ENCODE peak calls at places on chromosome 19, in six cellular contexts. B, N, T, R, A and Y are unnamed samples.

GRCh38 chr19:17183271-17183757 is 31.8 kb upstream of the USE1 start:
- DNase-seq in B (peak; percentile 25), T (no peak), A (no peak), R (no peak), N (no peak), Y (no peak)

GRCh38 chr19:3608750-3609322 is 2.2 kb upstream of the TBXA2R start:
- DNase-seq in N (no peak), A (no peak), T (no peak), B (no peak), R (no peak), Y (no peak)

GRCh38 chr19:17246681-17247425 is 1.1 kb upstream of the NR2F6 start:
- DNase-seq in A (no peak), N (no peak), R (no peak), T (no peak), B (no peak), Y (no peak)

GRCh38 chr19:42552086-42553065 is 24.1 kb upstream of the CEACAM1 start:
- DNase-seq in T (no peak), B (no peak), N (no peak), R (no peak), A (no peak), Y (no peak)

GRCh38 chr19:12695997-12696365 is 450 bp downstream of the FBXW9 start:
- DNase-seq in A (no peak), R (no peak), B (no peak), T (no peak), N (peak; percentile 23), Y (no peak)

GRCh38 chr19:38900220-38900629 is 456 bp downstream of the NFKBIB start:
- DNase-seq in B (no peak), A (no peak), T (no peak), R (no peak), N (peak; percentile 64), Y (no peak)

GRCh38 chr19:10975374-10976036 is 14.7 kb downstream of the SMARCA4 start:
- DNase-seq in N (no peak), B (no peak), A (no peak), T (no peak), R (no peak), Y (no peak)

GRCh38 chr19:40802300-40803169 is 3.5 kb downstream of the EGLN2 start:
- DNase-seq in B (no peak), N (no peak), A (no peak), R (no peak), T (no peak), Y (no peak)

GRCh38 chr19:56156768-56157167 is 15.7 kb downstream of the ZNF444 start:
- DNase-seq in R (no peak), B (no peak), A (no peak), T (no peak), N (no peak), Y (no peak)

GRCh38 chr19:39038098-39038497 is 5.7 kb upstream of the FBXO27 start:
- DNase-seq in R (peak; percentile 32), T (no peak), A (peak; percentile 42), N (peak; percentile 60), B (peak; percentile 81), Y (no peak)

GRCh38 chr19:17406887-17407196 is 1.4 kb upstream of the BST2 start:
- DNase-seq in N (no peak), B (no peak), A (no peak), R (no peak), T (no peak), Y (no peak)

GRCh38 chr19:33388817-33389573 is 15.5 kb downstream of the CEBPG start:
- DNase-seq in T (no peak), B (no peak), N (no peak), A (no peak), R (no peak), Y (peak; percentile 68)

GRCh38 chr19:45947926-45948325 is 25.7 kb downstream of the NOVA2 start:
- DNase-seq in R (no peak), A (no peak), N (no peak), T (no peak), B (no peak), Y (no peak)

GRCh38 chr19:38288127-38288855 is 15.8 kb upstream of the C19orf33 start:
- DNase-seq in R (no peak), A (no peak), B (no peak), T (no peak), N (no peak), Y (no peak)

GRCh38 chr19:55540619-55541018 is 3.7 kb upstream of the SBK2 start:
- DNase-seq in T (no peak), A (no peak), B (no peak), R (no peak), N (no peak), Y (no peak)

GRCh38 chr19:4144666-4145261 is 8.7 kb upstream of the CREB3L3 start:
- DNase-seq in B (no peak), A (no peak), N (peak; percentile 36), T (no peak), R (no peak), Y (no peak)

GRCh38 chr19:35856546-35857149 is at the start of gene KIRREL2:
- DNase-seq in R (no peak), A (no peak), B (peak; percentile 48), T (no peak), N (no peak), Y (no peak)

GRCh38 chr19:18414504-18415176 is 4.6 kb upstream of the SSBP4 start:
- DNase-seq in B (no peak), R (no peak), T (no peak), A (no peak), N (no peak), Y (no peak)
- H3K27ac ChIP-seq in B (no peak overlapping the region), R (peak overlapping the region; percentile 92), T (peak overlapping the region; percentile 96), A (peak overlapping the region; percentile 78), N (peak overlapping the region; percentile 86), Y (peak overlapping the region; percentile 96)

GRCh38 chr19:799076-799881 is 2.0 kb downstream of the PTBP1 start:
- DNase-seq in A (no peak), T (no peak), R (no peak), N (no peak), B (peak; percentile 78), Y (no peak)
- H3K27ac ChIP-seq in A (no peak overlapping the region), T (no peak overlapping the region), R (peak overlapping the region; percentile 98), N (peak overlapping the region; percentile 99), B (peak overlapping the region; percentile 98), Y (no peak overlapping the region)

GRCh38 chr19:57807541-57807940 is 7.2 kb downstream of the ZNF552 start:
- DNase-seq in N (no peak), A (no peak), B (no peak), T (no peak), R (no peak), Y (no peak)

GRCh38 chr19:57803265-57803593 is 11.5 kb downstream of the ZNF552 start:
- DNase-seq in R (no peak), B (no peak), N (no peak), T (no peak), A (no peak), Y (no peak)

GRCh38 chr19:57802269-57802668 is 12.4 kb downstream of the ZNF552 start:
- DNase-seq in A (no peak), B (peak; percentile 60), T (no peak), R (no peak), N (no peak), Y (no peak)

GRCh38 chr19:57800696-57801095 is 14.0 kb downstream of the ZNF552 start:
- DNase-seq in B (peak; percentile 34), R (no peak), N (no peak), T (no peak), A (no peak), Y (no peak)

DNA sequence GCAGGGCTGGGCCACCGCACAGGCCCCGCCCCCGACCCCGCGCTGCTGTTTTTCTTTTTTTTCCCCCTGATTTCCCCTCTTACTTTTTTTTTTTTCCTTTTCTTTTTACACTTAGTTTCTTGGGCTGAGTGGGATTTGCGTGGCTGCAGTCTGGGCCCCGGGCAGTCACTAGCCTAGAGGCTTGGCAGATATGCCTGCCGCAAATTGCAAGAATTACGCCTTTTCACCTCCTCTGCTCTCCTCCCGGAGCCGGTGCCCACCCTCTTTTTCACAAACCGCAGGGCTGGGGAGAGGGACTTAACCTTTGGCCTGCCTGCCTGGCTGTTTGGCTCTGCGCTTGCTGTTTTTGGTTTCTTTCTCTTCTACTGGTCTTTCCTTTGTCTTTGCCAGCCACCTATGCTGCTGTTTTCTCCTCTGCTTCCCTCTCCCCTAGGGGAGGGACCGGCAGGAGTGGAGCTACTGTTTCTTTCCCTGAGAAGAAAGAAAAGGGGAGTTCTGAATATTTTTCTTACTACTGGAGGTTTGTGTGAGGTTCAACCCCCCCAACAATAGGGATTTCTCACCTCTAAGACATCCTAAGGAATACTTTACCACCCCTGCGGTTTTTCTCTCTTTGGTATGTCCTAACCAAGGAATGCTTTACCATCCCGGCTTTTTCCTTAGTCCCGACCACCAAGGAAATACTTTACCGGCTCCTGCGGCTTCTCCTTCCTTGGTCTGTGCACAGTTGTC is 11.0 kb downstream of the ZNF552 start:
- DNase-seq in T (no peak), R (no peak), B (peak; percentile 96), N (peak; percentile 30), A (no peak), Y (no peak)
- H3K27ac ChIP-seq in T (peak overlapping the region; percentile 81), R (peak overlapping the region; percentile 90), B (peak overlapping the region; percentile 97), N (peak overlapping the region; percentile 93), A (no peak overlapping the region), Y (peak overlapping the region; percentile 84)

GRCh38 chr19:15669440-15669839 is 3.4 kb upstream of the CYP4F12 start:
- DNase-seq in B (no peak), A (no peak), R (no peak), N (no peak), T (no peak), Y (no peak)
- H3K27ac ChIP-seq in B (no peak overlapping the region), A (no peak overlapping the region), R (no peak overlapping the region), N (no peak overlapping the region), T (no peak overlapping the region), Y (no peak overlapping the region)